ENCODE peak calls at places on chromosomes 5 and 9, in nine cellular contexts. One of them, this sample, is unnamed.

GRCh38 chr5:21919417-21920022 is 933.6 kb downstream of the CDH12 start:
- DNase-seq in neural progenitor cell: peak; percentile 63
- DNase-seq in MM.1S: peak; percentile 60
- DNase-seq in SK-N-SH: peak; percentile 30
- DNase-seq in OCI-LY7: peak; percentile 45
- DNase-seq in hepatocyte: peak; percentile 63
- DNase-seq in GM23248: peak; percentile 65
- DNase-seq in HCT116: no peak
- DNase-seq in GM23338: peak; percentile 66
- DNase-seq in this sample: peak; percentile 73

GRCh38 chr5:114360816-114361723 is 800 bp upstream of the KCNN2 start:
- DNase-seq in MM.1S: peak; percentile 55
- DNase-seq in SK-N-SH: peak; percentile 60
- DNase-seq in GM23248: no peak
- DNase-seq in HCT116: no peak
- DNase-seq in OCI-LY7: no peak
- DNase-seq in neural progenitor cell: peak; percentile 93
- DNase-seq in hepatocyte: peak; percentile 81
- DNase-seq in GM23338: peak; percentile 89
- DNase-seq in this sample: no peak

GRCh38 chr9:31325778-31326177 is 1058.7 kb upstream of the ACO1 start:
- DNase-seq in hepatocyte: no peak
- DNase-seq in GM23338: no peak
- DNase-seq in GM23248: no peak
- DNase-seq in OCI-LY7: no peak
- DNase-seq in SK-N-SH: no peak
- DNase-seq in HCT116: no peak
- DNase-seq in MM.1S: no peak
- DNase-seq in neural progenitor cell: no peak
- DNase-seq in this sample: no peak

GRCh38 chr9:115122937-115123336 is 5.0 kb upstream of the TNC start:
- DNase-seq in GM23248: no peak
- DNase-seq in GM23338: no peak
- DNase-seq in neural progenitor cell: no peak
- DNase-seq in SK-N-SH: no peak
- DNase-seq in hepatocyte: no peak
- DNase-seq in HCT116: no peak
- DNase-seq in MM.1S: no peak
- DNase-seq in OCI-LY7: no peak
- DNase-seq in this sample: no peak

GRCh38 chr9:33167084-33167948 is at the start of gene B4GALT1:
- DNase-seq in neural progenitor cell: peak; percentile 93
- DNase-seq in GM23248: peak; percentile 96
- DNase-seq in SK-N-SH: peak; percentile 98
- DNase-seq in HCT116: peak; percentile 41
- DNase-seq in GM23338: peak; percentile 87
- DNase-seq in MM.1S: peak; percentile 96
- DNase-seq in hepatocyte: peak; percentile 96
- DNase-seq in OCI-LY7: peak; percentile 95
- DNase-seq in this sample: peak; percentile 86

GRCh38 chr5:100762163-100762562 is 140.9 kb downstream of the ST8SIA4 start:
- DNase-seq in neural progenitor cell: no peak
- DNase-seq in HCT116: no peak
- DNase-seq in SK-N-SH: no peak
- DNase-seq in MM.1S: no peak
- DNase-seq in GM23248: no peak
- DNase-seq in hepatocyte: no peak
- DNase-seq in OCI-LY7: no peak
- DNase-seq in GM23338: no peak
- DNase-seq in this sample: no peak

GRCh38 chr9:110126457-110126856 is 81.5 kb downstream of the C9orf152 start:
- DNase-seq in hepatocyte: no peak
- DNase-seq in HCT116: no peak
- DNase-seq in neural progenitor cell: no peak
- DNase-seq in SK-N-SH: no peak
- DNase-seq in GM23338: no peak
- DNase-seq in MM.1S: no peak
- DNase-seq in OCI-LY7: peak; percentile 64
- DNase-seq in GM23248: no peak
- DNase-seq in this sample: no peak

GRCh38 chr5:160342413-160342941 is 27.9 kb downstream of the C1QTNF2 start:
- DNase-seq in MM.1S: no peak
- DNase-seq in hepatocyte: no peak
- DNase-seq in OCI-LY7: no peak
- DNase-seq in SK-N-SH: no peak
- DNase-seq in neural progenitor cell: no peak
- DNase-seq in GM23338: no peak
- DNase-seq in HCT116: no peak
- DNase-seq in GM23248: peak; percentile 75
- DNase-seq in this sample: peak; percentile 59

GRCh38 chr9:135215571-135216161 is 128.2 kb downstream of the OLFM1 start:
- DNase-seq in SK-N-SH: peak; percentile 52
- DNase-seq in OCI-LY7: no peak
- DNase-seq in hepatocyte: peak; percentile 56
- DNase-seq in MM.1S: no peak
- DNase-seq in GM23248: no peak
- DNase-seq in neural progenitor cell: no peak
- DNase-seq in HCT116: no peak
- DNase-seq in GM23338: no peak
- DNase-seq in this sample: peak; percentile 1

GRCh38 chr5:179730852-179731251 is 1.8 kb upstream of the MAML1 start:
- DNase-seq in GM23338: no peak
- DNase-seq in neural progenitor cell: no peak
- DNase-seq in OCI-LY7: no peak
- DNase-seq in MM.1S: peak; percentile 49
- DNase-seq in GM23248: no peak
- DNase-seq in SK-N-SH: no peak
- DNase-seq in HCT116: no peak
- DNase-seq in hepatocyte: no peak
- DNase-seq in this sample: no peak

GRCh38 chr5:28927559-28928326 is 1889.4 kb upstream of the CDH9 start:
- DNase-seq in OCI-LY7: no peak
- DNase-seq in hepatocyte: no peak
- DNase-seq in GM23248: no peak
- DNase-seq in neural progenitor cell: no peak
- DNase-seq in SK-N-SH: no peak
- DNase-seq in HCT116: no peak
- DNase-seq in GM23338: no peak
- DNase-seq in MM.1S: no peak
- DNase-seq in this sample: no peak

GRCh38 chr9:90394866-90395265 is 247.8 kb downstream of the DIRAS2 start:
- DNase-seq in HCT116: no peak
- DNase-seq in OCI-LY7: no peak
- DNase-seq in neural progenitor cell: no peak
- DNase-seq in SK-N-SH: no peak
- DNase-seq in GM23248: no peak
- DNase-seq in MM.1S: no peak
- DNase-seq in hepatocyte: no peak
- DNase-seq in GM23338: no peak
- DNase-seq in this sample: no peak

GRCh38 chr5:148949871-148950863 is 112.7 kb downstream of the SH3TC2 start:
- DNase-seq in GM23248: peak; percentile 57
- DNase-seq in hepatocyte: peak; percentile 16
- DNase-seq in neural progenitor cell: no peak
- DNase-seq in MM.1S: no peak
- DNase-seq in OCI-LY7: no peak
- DNase-seq in HCT116: no peak
- DNase-seq in SK-N-SH: no peak
- DNase-seq in GM23338: no peak
- DNase-seq in this sample: peak; percentile 86

GRCh38 chr9:96419691-96419969 is 1.5 kb upstream of the ZNF367 start:
- DNase-seq in MM.1S: no peak
- DNase-seq in neural progenitor cell: no peak
- DNase-seq in OCI-LY7: no peak
- DNase-seq in GM23248: peak; percentile 5
- DNase-seq in HCT116: no peak
- DNase-seq in SK-N-SH: no peak
- DNase-seq in hepatocyte: no peak
- DNase-seq in GM23338: no peak
- DNase-seq in this sample: no peak

GRCh38 chr9:93089481-93089991 is 6.5 kb upstream of the CARD19 start:
- DNase-seq in hepatocyte: no peak
- DNase-seq in OCI-LY7: no peak
- DNase-seq in HCT116: no peak
- DNase-seq in SK-N-SH: peak; percentile 2
- DNase-seq in GM23338: no peak
- DNase-seq in MM.1S: no peak
- DNase-seq in GM23248: no peak
- DNase-seq in neural progenitor cell: peak; percentile 1
- DNase-seq in this sample: no peak

GRCh38 chr5:68662804-68663307 is 431.0 kb upstream of the SLC30A5 start:
- DNase-seq in HCT116: no peak
- DNase-seq in SK-N-SH: no peak
- DNase-seq in GM23338: no peak
- DNase-seq in OCI-LY7: no peak
- DNase-seq in GM23248: peak; percentile 6
- DNase-seq in neural progenitor cell: no peak
- DNase-seq in MM.1S: no peak
- DNase-seq in hepatocyte: no peak
- DNase-seq in this sample: no peak

GRCh38 chr5:68659876-68660275 is 433.9 kb upstream of the SLC30A5 start:
- DNase-seq in OCI-LY7: no peak
- DNase-seq in GM23248: peak; percentile 36
- DNase-seq in GM23338: no peak
- DNase-seq in MM.1S: no peak
- DNase-seq in neural progenitor cell: no peak
- DNase-seq in HCT116: no peak
- DNase-seq in hepatocyte: no peak
- DNase-seq in SK-N-SH: no peak
- DNase-seq in this sample: peak; percentile 4

GRCh38 chr5:68658810-68659372 is 434.9 kb upstream of the SLC30A5 start:
- DNase-seq in SK-N-SH: no peak
- DNase-seq in GM23338: no peak
- DNase-seq in GM23248: no peak
- DNase-seq in neural progenitor cell: no peak
- DNase-seq in hepatocyte: no peak
- DNase-seq in MM.1S: no peak
- DNase-seq in OCI-LY7: no peak
- DNase-seq in HCT116: no peak
- DNase-seq in this sample: no peak

GRCh38 chr5:68656936-68657857 is 436.6 kb upstream of the SLC30A5 start:
- DNase-seq in GM23338: peak; percentile 30
- DNase-seq in OCI-LY7: no peak
- DNase-seq in SK-N-SH: no peak
- DNase-seq in neural progenitor cell: no peak
- DNase-seq in hepatocyte: no peak
- DNase-seq in HCT116: no peak
- DNase-seq in MM.1S: no peak
- DNase-seq in GM23248: no peak
- DNase-seq in this sample: peak; percentile 22

GRCh38 chr5:68661237-68661636 is 432.6 kb upstream of the SLC30A5 start:
- DNase-seq in OCI-LY7: peak; percentile 13
- DNase-seq in SK-N-SH: no peak
- DNase-seq in GM23338: peak; percentile 69
- DNase-seq in HCT116: no peak
- DNase-seq in neural progenitor cell: peak; percentile 42
- DNase-seq in hepatocyte: peak; percentile 35
- DNase-seq in GM23248: peak; percentile 57
- DNase-seq in MM.1S: no peak
- DNase-seq in this sample: peak; percentile 27
- TF ChIP-seq EZH2phosphoT487 in OCI-LY7: no peak
- TF ChIP-seq EZH2phosphoT487 in SK-N-SH: no peak
- TF ChIP-seq EZH2phosphoT487 in GM23338: no peak
- TF ChIP-seq EZH2phosphoT487 in HCT116: no peak
- TF ChIP-seq EZH2phosphoT487 in neural progenitor cell: no peak
- TF ChIP-seq EZH2phosphoT487 in hepatocyte: no peak
- TF ChIP-seq EZH2phosphoT487 in GM23248: no peak
- TF ChIP-seq EZH2phosphoT487 in MM.1S: no peak
- TF ChIP-seq EZH2phosphoT487 in this sample: no peak

GRCh38 chr9:124222918-124223720 is 34.6 kb upstream of the NEK6 start:
- DNase-seq in GM23338: no peak
- DNase-seq in hepatocyte: peak; percentile 86
- DNase-seq in HCT116: no peak
- DNase-seq in neural progenitor cell: no peak
- DNase-seq in GM23248: peak; percentile 61
- DNase-seq in MM.1S: no peak
- DNase-seq in OCI-LY7: no peak
- DNase-seq in SK-N-SH: no peak
- DNase-seq in this sample: peak; percentile 82
- TF ChIP-seq EZH2phosphoT487 in GM23338: no peak
- TF ChIP-seq EZH2phosphoT487 in hepatocyte: no peak
- TF ChIP-seq EZH2phosphoT487 in HCT116: no peak
- TF ChIP-seq EZH2phosphoT487 in neural progenitor cell: no peak
- TF ChIP-seq EZH2phosphoT487 in GM23248: no peak
- TF ChIP-seq EZH2phosphoT487 in MM.1S: no peak
- TF ChIP-seq EZH2phosphoT487 in OCI-LY7: no peak
- TF ChIP-seq EZH2phosphoT487 in SK-N-SH: no peak
- TF ChIP-seq EZH2phosphoT487 in this sample: no peak

DNA sequence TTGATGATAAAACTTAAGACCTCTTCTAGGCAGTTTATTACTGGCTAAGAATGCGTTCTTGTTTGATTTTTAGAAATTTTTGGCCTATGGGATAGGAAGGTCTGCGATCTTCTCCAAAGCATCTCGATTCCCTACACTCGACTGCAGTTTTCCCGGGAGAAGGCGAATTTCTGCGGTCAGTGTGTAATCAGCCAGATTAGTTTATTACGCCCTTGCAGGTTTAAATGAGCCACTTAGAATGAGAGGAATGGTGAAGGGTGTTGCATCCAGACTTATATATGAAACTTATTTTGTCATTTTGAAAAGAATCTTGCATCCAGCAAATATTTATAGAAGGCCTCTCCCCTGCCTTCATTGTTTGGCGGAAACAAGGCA is 1.2 kb downstream of the MTAP start:
- DNase-seq in neural progenitor cell: no peak
- DNase-seq in hepatocyte: no peak
- DNase-seq in OCI-LY7: no peak
- DNase-seq in GM23248: no peak
- DNase-seq in SK-N-SH: no peak
- DNase-seq in GM23338: no peak
- DNase-seq in HCT116: no peak
- DNase-seq in MM.1S: no peak
- DNase-seq in this sample: no peak
- TF ChIP-seq EZH2phosphoT487 in neural progenitor cell: no peak
- TF ChIP-seq EZH2phosphoT487 in hepatocyte: no peak
- TF ChIP-seq EZH2phosphoT487 in OCI-LY7: no peak
- TF ChIP-seq EZH2phosphoT487 in GM23248: no peak
- TF ChIP-seq EZH2phosphoT487 in SK-N-SH: no peak
- TF ChIP-seq EZH2phosphoT487 in GM23338: no peak
- TF ChIP-seq EZH2phosphoT487 in HCT116: no peak
- TF ChIP-seq EZH2phosphoT487 in MM.1S: no peak
- TF ChIP-seq EZH2phosphoT487 in this sample: no peak

DNA sequence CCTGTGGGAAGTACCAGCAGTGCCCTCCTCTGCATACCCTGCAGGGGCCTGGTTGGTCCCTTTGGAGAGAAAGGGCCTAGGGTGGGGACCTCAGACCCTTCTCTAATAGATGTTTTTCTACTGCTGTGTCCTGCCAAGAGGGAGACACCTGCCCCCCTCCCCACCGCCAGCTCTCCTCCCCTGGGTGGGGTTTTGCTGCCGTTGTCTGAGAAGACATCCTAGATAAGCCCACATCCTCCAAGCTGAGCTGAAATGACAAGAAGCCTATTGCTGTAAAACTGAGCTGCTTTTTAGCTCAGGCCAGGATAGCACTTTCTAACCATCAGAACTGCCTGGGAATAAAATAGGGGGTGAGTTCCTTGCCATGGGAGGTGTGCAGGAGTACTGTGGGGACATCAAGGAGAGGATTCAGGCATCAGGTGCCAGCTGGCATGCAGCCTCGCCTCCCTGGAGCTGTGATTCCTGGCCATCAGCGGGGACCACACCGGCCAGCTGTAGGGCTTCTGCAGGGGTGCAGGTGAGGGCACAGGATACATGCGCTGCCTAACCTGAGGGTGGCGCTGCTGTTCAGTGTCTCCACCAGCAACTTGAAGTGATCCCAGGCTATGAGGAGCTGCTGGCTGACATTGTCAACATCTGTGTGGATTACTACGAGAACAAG is 37.9 kb downstream of the CYFIP2 start:
- DNase-seq in GM23248: no peak
- DNase-seq in hepatocyte: no peak
- DNase-seq in MM.1S: no peak
- DNase-seq in HCT116: no peak
- DNase-seq in SK-N-SH: no peak
- DNase-seq in neural progenitor cell: peak; percentile 63
- DNase-seq in GM23338: peak; percentile 85
- DNase-seq in OCI-LY7: peak; percentile 16
- DNase-seq in this sample: peak; percentile 57
- TF ChIP-seq EZH2phosphoT487 in GM23248: no peak
- TF ChIP-seq EZH2phosphoT487 in hepatocyte: no peak
- TF ChIP-seq EZH2phosphoT487 in MM.1S: no peak
- TF ChIP-seq EZH2phosphoT487 in HCT116: no peak
- TF ChIP-seq EZH2phosphoT487 in SK-N-SH: no peak
- TF ChIP-seq EZH2phosphoT487 in neural progenitor cell: no peak
- TF ChIP-seq EZH2phosphoT487 in GM23338: no peak
- TF ChIP-seq EZH2phosphoT487 in OCI-LY7: no peak
- TF ChIP-seq EZH2phosphoT487 in this sample: no peak